ENCODE peak calls at places on chromosomes 1 and 21, in seven cellular contexts. One of them, this sample, is unnamed. For H3K4me1, the result is how much of the 10 kb centered on the place peaks cover.

GRCh38 chr1:156801409-156802121 is 15.1 kb downstream of the SH2D2A start:
- DNase-seq in A549: no peak
- DNase-seq in OCI-LY7: no peak
- DNase-seq in effector memory CD4-positive, alpha-beta T cell: no peak
- DNase-seq in cardiac muscle cell: peak
- DNase-seq in left lung: no peak
- DNase-seq in neural progenitor cell: no peak
- DNase-seq in this sample: no peak

GRCh38 chr1:115112496-115113375 is 23.4 kb upstream of the TSPAN2 start:
- DNase-seq in A549: no peak
- DNase-seq in OCI-LY7: peak
- DNase-seq in effector memory CD4-positive, alpha-beta T cell: peak
- DNase-seq in cardiac muscle cell: peak
- DNase-seq in left lung: no peak
- DNase-seq in neural progenitor cell: peak
- DNase-seq in this sample: no peak

GRCh38 chr1:2358651-2359640 is 32.4 kb downstream of the MORN1 start:
- DNase-seq in A549: no peak
- DNase-seq in OCI-LY7: no peak
- DNase-seq in effector memory CD4-positive, alpha-beta T cell: no peak
- DNase-seq in cardiac muscle cell: no peak
- DNase-seq in left lung: no peak
- DNase-seq in neural progenitor cell: no peak
- DNase-seq in this sample: peak

GRCh38 chr21:38567577-38568360 is 69.5 kb upstream of the ERG start:
- DNase-seq in A549: no peak
- DNase-seq in OCI-LY7: no peak
- DNase-seq in effector memory CD4-positive, alpha-beta T cell: no peak
- DNase-seq in cardiac muscle cell: no peak
- DNase-seq in left lung: no peak
- DNase-seq in neural progenitor cell: peak
- DNase-seq in this sample: no peak

GRCh38 chr1:160779662-160780397 is 16.1 kb upstream of the LY9 start:
- DNase-seq in A549: peak
- DNase-seq in OCI-LY7: peak
- DNase-seq in effector memory CD4-positive, alpha-beta T cell: no peak
- DNase-seq in cardiac muscle cell: no peak
- DNase-seq in left lung: no peak
- DNase-seq in neural progenitor cell: peak
- DNase-seq in this sample: no peak

GRCh38 chr1:195763907-195764183 is 844.4 kb downstream of the KCNT2 start:
- DNase-seq in A549: no peak
- DNase-seq in OCI-LY7: no peak
- DNase-seq in effector memory CD4-positive, alpha-beta T cell: no peak
- DNase-seq in cardiac muscle cell: no peak
- DNase-seq in left lung: no peak
- DNase-seq in neural progenitor cell: no peak
- DNase-seq in this sample: no peak

GRCh38 chr1:119799599-119800177 is 11.6 kb downstream of the REG4 start:
- DNase-seq in A549: no peak
- DNase-seq in OCI-LY7: no peak
- DNase-seq in effector memory CD4-positive, alpha-beta T cell: no peak
- DNase-seq in cardiac muscle cell: no peak
- DNase-seq in left lung: no peak
- DNase-seq in neural progenitor cell: no peak
- DNase-seq in this sample: no peak

GRCh38 chr1:159214149-159214760 is 9.6 kb downstream of the ACKR1 start:
- DNase-seq in A549: peak
- DNase-seq in OCI-LY7: peak
- DNase-seq in effector memory CD4-positive, alpha-beta T cell: no peak
- DNase-seq in cardiac muscle cell: peak
- DNase-seq in left lung: no peak
- DNase-seq in neural progenitor cell: peak
- DNase-seq in this sample: peak

GRCh38 chr1:231064418-231064817 is 24.4 kb upstream of the FAM89A start:
- DNase-seq in A549: no peak
- DNase-seq in OCI-LY7: no peak
- DNase-seq in effector memory CD4-positive, alpha-beta T cell: no peak
- DNase-seq in cardiac muscle cell: no peak
- DNase-seq in left lung: no peak
- DNase-seq in neural progenitor cell: no peak
- DNase-seq in this sample: no peak

GRCh38 chr1:52032785-52033131 is 852 bp downstream of the KTI12 start:
- DNase-seq in A549: peak
- DNase-seq in OCI-LY7: peak
- DNase-seq in effector memory CD4-positive, alpha-beta T cell: no peak
- DNase-seq in cardiac muscle cell: peak
- DNase-seq in left lung: peak
- DNase-seq in neural progenitor cell: no peak
- DNase-seq in this sample: peak

GRCh38 chr1:109891930-109892329 is 18.7 kb upstream of the CSF1 start:
- DNase-seq in A549: no peak
- DNase-seq in OCI-LY7: peak
- DNase-seq in effector memory CD4-positive, alpha-beta T cell: no peak
- DNase-seq in cardiac muscle cell: no peak
- DNase-seq in left lung: no peak
- DNase-seq in neural progenitor cell: no peak
- DNase-seq in this sample: peak

GRCh38 chr1:201555593-201555945 is 16.6 kb downstream of the NAV1 start:
- DNase-seq in A549: no peak
- DNase-seq in OCI-LY7: no peak
- DNase-seq in effector memory CD4-positive, alpha-beta T cell: no peak
- DNase-seq in cardiac muscle cell: no peak
- DNase-seq in left lung: no peak
- DNase-seq in neural progenitor cell: no peak
- DNase-seq in this sample: no peak

GRCh38 chr1:201554789-201555592 is 16.1 kb downstream of the NAV1 start:
- DNase-seq in A549: no peak
- DNase-seq in OCI-LY7: no peak
- DNase-seq in effector memory CD4-positive, alpha-beta T cell: no peak
- DNase-seq in cardiac muscle cell: no peak
- DNase-seq in left lung: no peak
- DNase-seq in neural progenitor cell: no peak
- DNase-seq in this sample: no peak

GRCh38 chr1:201553496-201554166 is 14.7 kb downstream of the NAV1 start:
- DNase-seq in A549: no peak
- DNase-seq in OCI-LY7: no peak
- DNase-seq in effector memory CD4-positive, alpha-beta T cell: no peak
- DNase-seq in cardiac muscle cell: no peak
- DNase-seq in left lung: no peak
- DNase-seq in neural progenitor cell: no peak
- DNase-seq in this sample: peak

GRCh38 chr1:201552941-201553341 is 14.0 kb downstream of the NAV1 start:
- DNase-seq in A549: no peak
- DNase-seq in OCI-LY7: no peak
- DNase-seq in effector memory CD4-positive, alpha-beta T cell: no peak
- DNase-seq in cardiac muscle cell: no peak
- DNase-seq in left lung: no peak
- DNase-seq in neural progenitor cell: peak
- DNase-seq in this sample: peak

DNA sequence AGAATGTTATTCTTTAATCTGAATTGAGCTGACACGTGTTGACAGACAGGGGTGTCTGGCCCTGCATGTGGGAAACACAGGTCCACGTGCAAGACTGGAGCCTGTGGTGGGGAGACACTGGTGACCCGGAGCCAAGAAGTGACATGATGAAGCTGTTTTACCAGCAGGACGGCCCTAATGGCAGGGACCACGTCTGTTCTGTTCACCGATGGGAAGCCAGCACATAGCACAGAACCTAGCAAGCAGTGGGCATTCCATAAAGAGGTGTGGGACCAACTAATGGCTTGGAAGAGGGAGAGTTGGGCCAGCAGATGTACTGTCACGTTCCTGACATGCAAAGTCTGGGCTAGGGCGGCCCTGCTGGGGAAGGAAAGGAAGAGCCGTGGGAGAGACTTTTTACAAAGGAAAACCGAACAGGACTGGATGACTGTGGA is 15.3 kb downstream of the NAV1 start:
- DNase-seq in A549: no peak
- DNase-seq in OCI-LY7: no peak
- DNase-seq in effector memory CD4-positive, alpha-beta T cell: no peak
- DNase-seq in cardiac muscle cell: peak
- DNase-seq in left lung: no peak
- DNase-seq in neural progenitor cell: no peak
- DNase-seq in this sample: peak
- H3K4me1 ChIP-seq in A549: under half
- H3K4me1 ChIP-seq in OCI-LY7: under half
- H3K4me1 ChIP-seq in effector memory CD4-positive, alpha-beta T cell: under half
- H3K4me1 ChIP-seq in cardiac muscle cell: under half
- H3K4me1 ChIP-seq in left lung: half or more
- H3K4me1 ChIP-seq in neural progenitor cell: under half
- H3K4me1 ChIP-seq in this sample: half or more

GRCh38 chr1:147079400-147080012 is 92.8 kb downstream of the PRKAB2 start:
- DNase-seq in A549: no peak
- DNase-seq in OCI-LY7: no peak
- DNase-seq in effector memory CD4-positive, alpha-beta T cell: no peak
- DNase-seq in cardiac muscle cell: peak
- DNase-seq in left lung: no peak
- DNase-seq in neural progenitor cell: no peak
- DNase-seq in this sample: no peak
- H3K4me1 ChIP-seq in A549: under half
- H3K4me1 ChIP-seq in OCI-LY7: under half
- H3K4me1 ChIP-seq in effector memory CD4-positive, alpha-beta T cell: under half
- H3K4me1 ChIP-seq in cardiac muscle cell: under half
- H3K4me1 ChIP-seq in left lung: under half
- H3K4me1 ChIP-seq in neural progenitor cell: under half
- H3K4me1 ChIP-seq in this sample: under half

GRCh38 chr1:224189561-224189960 is 6.5 kb downstream of the DEGS1 start:
- DNase-seq in A549: no peak
- DNase-seq in OCI-LY7: no peak
- DNase-seq in effector memory CD4-positive, alpha-beta T cell: no peak
- DNase-seq in cardiac muscle cell: no peak
- DNase-seq in left lung: no peak
- DNase-seq in neural progenitor cell: no peak
- DNase-seq in this sample: no peak

GRCh38 chr1:224185208-224185607 is 2.2 kb downstream of the DEGS1 start:
- DNase-seq in A549: no peak
- DNase-seq in OCI-LY7: peak
- DNase-seq in effector memory CD4-positive, alpha-beta T cell: no peak
- DNase-seq in cardiac muscle cell: peak
- DNase-seq in left lung: peak
- DNase-seq in neural progenitor cell: no peak
- DNase-seq in this sample: peak

GRCh38 chr1:224183591-224184312 is 712 bp downstream of the DEGS1 start:
- DNase-seq in A549: peak
- DNase-seq in OCI-LY7: peak
- DNase-seq in effector memory CD4-positive, alpha-beta T cell: peak
- DNase-seq in cardiac muscle cell: peak
- DNase-seq in left lung: peak
- DNase-seq in neural progenitor cell: peak
- DNase-seq in this sample: peak

GRCh38 chr1:224192082-224192786 is 9.2 kb downstream of the DEGS1 start:
- DNase-seq in A549: no peak
- DNase-seq in OCI-LY7: no peak
- DNase-seq in effector memory CD4-positive, alpha-beta T cell: no peak
- DNase-seq in cardiac muscle cell: no peak
- DNase-seq in left lung: no peak
- DNase-seq in neural progenitor cell: no peak
- DNase-seq in this sample: no peak

DNA sequence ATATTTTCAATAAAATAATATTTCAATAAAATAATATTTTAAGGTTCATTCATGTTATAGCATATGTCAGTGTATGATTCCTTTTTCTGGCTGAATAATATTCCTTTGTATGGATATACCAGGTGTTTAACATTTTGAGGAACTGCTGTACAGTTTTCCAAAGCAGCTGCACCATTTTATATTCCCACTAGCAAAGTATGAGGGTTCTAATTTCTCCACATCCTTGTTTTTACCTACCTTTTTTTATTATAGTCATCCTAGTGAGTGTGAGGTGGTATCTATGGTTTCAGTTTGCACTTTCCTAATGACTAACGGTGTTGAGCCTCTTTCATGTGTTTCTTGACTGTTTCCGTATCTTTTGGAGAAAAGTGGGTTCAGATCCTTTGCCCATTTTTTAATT is 5.2 kb downstream of the DEGS1 start:
- DNase-seq in A549: no peak
- DNase-seq in OCI-LY7: no peak
- DNase-seq in effector memory CD4-positive, alpha-beta T cell: no peak
- DNase-seq in cardiac muscle cell: no peak
- DNase-seq in left lung: no peak
- DNase-seq in neural progenitor cell: no peak
- DNase-seq in this sample: no peak
- H3K4me1 ChIP-seq in A549: under half
- H3K4me1 ChIP-seq in OCI-LY7: under half
- H3K4me1 ChIP-seq in effector memory CD4-positive, alpha-beta T cell: under half
- H3K4me1 ChIP-seq in cardiac muscle cell: under half
- H3K4me1 ChIP-seq in left lung: under half
- H3K4me1 ChIP-seq in neural progenitor cell: under half
- H3K4me1 ChIP-seq in this sample: under half

GRCh38 chr21:41776778-41777177 is 9.9 kb upstream of the RIPK4 start:
- DNase-seq in A549: no peak
- DNase-seq in OCI-LY7: no peak
- DNase-seq in effector memory CD4-positive, alpha-beta T cell: no peak
- DNase-seq in cardiac muscle cell: no peak
- DNase-seq in left lung: no peak
- DNase-seq in neural progenitor cell: no peak
- DNase-seq in this sample: no peak

GRCh38 chr21:41772351-41773080 is 5.7 kb upstream of the RIPK4 start:
- DNase-seq in A549: no peak
- DNase-seq in OCI-LY7: no peak
- DNase-seq in effector memory CD4-positive, alpha-beta T cell: no peak
- DNase-seq in cardiac muscle cell: no peak
- DNase-seq in left lung: no peak
- DNase-seq in neural progenitor cell: peak
- DNase-seq in this sample: no peak

GRCh38 chr21:41771625-41771945 is 4.7 kb upstream of the RIPK4 start:
- DNase-seq in A549: no peak
- DNase-seq in OCI-LY7: no peak
- DNase-seq in effector memory CD4-positive, alpha-beta T cell: no peak
- DNase-seq in cardiac muscle cell: no peak
- DNase-seq in left lung: no peak
- DNase-seq in neural progenitor cell: no peak
- DNase-seq in this sample: no peak

GRCh38 chr21:41775152-41775472 is 8.3 kb upstream of the RIPK4 start:
- DNase-seq in A549: no peak
- DNase-seq in OCI-LY7: no peak
- DNase-seq in effector memory CD4-positive, alpha-beta T cell: no peak
- DNase-seq in cardiac muscle cell: no peak
- DNase-seq in left lung: no peak
- DNase-seq in neural progenitor cell: no peak
- DNase-seq in this sample: no peak

DNA sequence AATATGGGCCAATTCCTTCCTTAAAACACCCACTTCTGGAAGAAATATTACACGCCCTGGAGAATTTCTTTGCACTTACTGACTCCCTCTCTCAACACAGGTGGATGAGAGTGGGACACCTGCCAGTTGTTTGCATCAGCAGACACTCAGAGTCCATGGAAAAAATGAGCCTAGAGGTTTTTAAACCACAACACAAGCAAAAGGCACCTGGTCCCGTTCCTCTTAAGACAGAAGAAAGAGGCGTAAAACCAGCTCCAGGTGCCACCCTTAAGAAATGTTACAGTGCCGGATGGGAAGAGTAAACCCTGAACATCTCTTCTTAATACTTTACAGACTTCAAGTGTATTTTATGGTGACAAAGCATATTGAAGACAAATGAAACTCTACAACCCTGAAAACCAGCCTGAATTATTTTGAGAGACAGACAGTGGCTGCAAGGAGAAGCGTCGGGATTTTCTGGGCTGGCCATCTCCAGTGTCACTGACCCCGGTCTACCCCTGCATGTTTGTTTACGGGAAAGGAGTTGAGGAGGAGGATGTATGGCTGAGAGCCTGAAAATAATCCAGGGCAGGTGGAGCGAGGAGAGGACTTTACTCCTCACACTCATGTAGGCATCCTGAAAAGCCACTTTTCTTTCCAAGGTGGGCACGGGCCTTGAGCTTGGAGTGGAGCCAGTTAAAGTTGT is 7.8 kb upstream of the RIPK4 start:
- DNase-seq in A549: no peak
- DNase-seq in OCI-LY7: no peak
- DNase-seq in effector memory CD4-positive, alpha-beta T cell: no peak
- DNase-seq in cardiac muscle cell: no peak
- DNase-seq in left lung: no peak
- DNase-seq in neural progenitor cell: no peak
- DNase-seq in this sample: no peak
- H3K4me1 ChIP-seq in A549: under half
- H3K4me1 ChIP-seq in OCI-LY7: under half
- H3K4me1 ChIP-seq in effector memory CD4-positive, alpha-beta T cell: under half
- H3K4me1 ChIP-seq in cardiac muscle cell: under half
- H3K4me1 ChIP-seq in left lung: under half
- H3K4me1 ChIP-seq in neural progenitor cell: under half
- H3K4me1 ChIP-seq in this sample: under half

This sample was measured in osteoblast.